ENCODE peak calls at places on chromosomes 5 and 9, in eight cellular contexts. B is A549, R is omental fat pad, X is gastrocnemius medialis, V is fibroblast of mammary gland, Q is colonic mucosa, S is AG09319, K is fibroblast of lung. L is an unnamed sample.

GRCh38 chr9:114805670-114806551 is at the start of gene TNFSF15:
- DNase-seq in B (peak), R (no peak), X (peak), V (no peak), Q (peak), S (no peak), K (peak), L (no peak)

GRCh38 chr9:113929634-113930092 is 53.6 kb downstream of the ZNF618 start:
- DNase-seq in B (no peak), R (no peak), X (no peak), V (peak), Q (no peak), S (no peak), K (peak), L (no peak)

GRCh38 chr5:3598236-3598635 is 2.6 kb downstream of the IRX1 start:
- DNase-seq in B (no peak), R (no peak), X (no peak), V (peak), Q (no peak), S (no peak), K (no peak), L (no peak)

GRCh38 chr5:146710348-146710747 is 168.2 kb downstream of the PPP2R2B start:
- DNase-seq in B (no peak), R (no peak), X (no peak), V (no peak), Q (no peak), S (no peak), K (no peak), L (no peak)

GRCh38 chr5:9928266-9928750 is 298.2 kb upstream of the TAS2R1 start:
- DNase-seq in B (no peak), R (no peak), X (no peak), V (no peak), Q (no peak), S (no peak), K (no peak), L (no peak)

GRCh38 chr9:114472765-114473446 is 32.4 kb downstream of the WHRN start:
- DNase-seq in B (no peak), R (no peak), X (no peak), V (no peak), Q (no peak), S (no peak), K (peak), L (no peak)

GRCh38 chr9:108182950-108183381 is 672.8 kb downstream of the ACTL7B start:
- DNase-seq in B (no peak), R (no peak), X (no peak), V (peak), Q (no peak), S (no peak), K (no peak), L (no peak)

GRCh38 chr9:101235105-101235866 is 149.5 kb downstream of the BAAT start:
- DNase-seq in B (peak), R (no peak), X (no peak), V (peak), Q (no peak), S (no peak), K (no peak), L (no peak)

GRCh38 chr5:123344819-123345426 is 78.3 kb downstream of the CEP120 start:
- DNase-seq in B (peak), R (no peak), X (no peak), V (peak), Q (no peak), S (peak), K (peak), L (peak)

GRCh38 chr5:125484272-125485002 is 738.0 kb upstream of the ZNF608 start:
- DNase-seq in B (peak), R (no peak), X (peak), V (peak), Q (peak), S (peak), K (peak), L (no peak)

GRCh38 chr9:104227108-104227507 is 133.0 kb downstream of the SMC2 start:
- DNase-seq in B (no peak), R (no peak), X (no peak), V (peak), Q (no peak), S (no peak), K (peak), L (no peak)

GRCh38 chr9:10268500-10269485 is 344.0 kb downstream of the PTPRD start:
- DNase-seq in B (peak), R (no peak), X (no peak), V (peak), Q (no peak), S (no peak), K (peak), L (peak)

GRCh38 chr9:64061013-64061627 is 1223.9 kb downstream of the FOXD4L5 start:
- DNase-seq in B (no peak), R (no peak), X (no peak), V (no peak), Q (no peak), S (no peak), K (no peak), L (no peak)

GRCh38 chr9:137309368-137310189 is 7.5 kb upstream of the NRARP start:
- DNase-seq in B (no peak), R (no peak), X (no peak), V (no peak), Q (no peak), S (no peak), K (no peak), L (no peak)

GRCh38 chr5:67806647-67807046 is 408.9 kb upstream of the PIK3R1 start:
- DNase-seq in B (no peak), R (no peak), X (peak), V (no peak), Q (no peak), S (no peak), K (no peak), L (no peak)

GRCh38 chr5:78504726-78505431 is 143.7 kb downstream of the LHFPL2 start:
- DNase-seq in B (peak), R (peak), X (peak), V (peak), Q (peak), S (peak), K (peak), L (no peak)

GRCh38 chr5:125376059-125376641 is 629.7 kb upstream of the ZNF608 start:
- DNase-seq in B (no peak), R (no peak), X (no peak), V (peak), Q (no peak), S (no peak), K (peak), L (no peak)

GRCh38 chr9:75054373-75055001 is 26.4 kb upstream of the CARNMT1 start:
- DNase-seq in B (no peak), R (no peak), X (no peak), V (peak), Q (no peak), S (no peak), K (peak), L (no peak)

GRCh38 chr5:171221931-171222330 is 87.1 kb upstream of the TLX3 start:
- DNase-seq in B (no peak), R (no peak), X (no peak), V (no peak), Q (no peak), S (no peak), K (peak), L (no peak)

GRCh38 chr5:81425569-81425968 is 31.6 kb upstream of the ACOT12 start:
- DNase-seq in B (peak), R (no peak), X (no peak), V (peak), Q (no peak), S (no peak), K (peak), L (no peak)

GRCh38 chr5:178421699-178422399 is 168.3 kb downstream of the COL23A1 start:
- DNase-seq in B (no peak), R (no peak), X (no peak), V (no peak), Q (no peak), S (no peak), K (no peak), L (no peak)

GRCh38 chr5:106587-106986 is 14.6 kb downstream of the PLEKHG4B start:
- DNase-seq in B (no peak), R (no peak), X (no peak), V (no peak), Q (no peak), S (no peak), K (no peak), L (no peak)

GRCh38 chr9:136120119-136120393 is 1.4 kb upstream of the TMEM250 start:
- DNase-seq in B (no peak), R (no peak), X (no peak), V (no peak), Q (peak), S (no peak), K (no peak), L (no peak)

GRCh38 chr9:136020206-136020605 is 59.0 kb upstream of the UBAC1 start:
- DNase-seq in B (no peak), R (no peak), X (no peak), V (no peak), Q (no peak), S (no peak), K (no peak), L (no peak)

GRCh38 chr5:80140496-80140895 is 105.3 kb downstream of the THBS4 start:
- DNase-seq in B (no peak), R (no peak), X (no peak), V (no peak), Q (no peak), S (no peak), K (no peak), L (no peak)

GRCh38 chr5:151238303-151238741 is 14.4 kb upstream of the CCDC69 start:
- DNase-seq in B (no peak), R (no peak), X (peak), V (no peak), Q (no peak), S (no peak), K (no peak), L (no peak)

GRCh38 chr9:136845465-136846261 is 3.4 kb downstream of the AJM1 start:
- DNase-seq in B (no peak), R (no peak), X (no peak), V (no peak), Q (no peak), S (no peak), K (no peak), L (no peak)

GRCh38 chr5:91137647-91138046 is 245.5 kb downstream of the ARRDC3 start:
- DNase-seq in B (no peak), R (no peak), X (no peak), V (no peak), Q (no peak), S (no peak), K (no peak), L (no peak)

GRCh38 chr5:1465966-1466471 is 20.8 kb upstream of the SLC6A3 start:
- DNase-seq in B (no peak), R (no peak), X (no peak), V (no peak), Q (no peak), S (no peak), K (no peak), L (no peak)

GRCh38 chr9:120735415-120736126 is 21.3 kb upstream of the MEGF9 start:
- DNase-seq in B (peak), R (no peak), X (no peak), V (peak), Q (no peak), S (peak), K (peak), L (no peak)

GRCh38 chr5:74632947-74633356 is 7.6 kb downstream of the ENC1 start:
- DNase-seq in B (peak), R (no peak), X (no peak), V (peak), Q (no peak), S (no peak), K (peak), L (no peak)

GRCh38 chr5:178298283-178298807 is 65.7 kb upstream of the PHYKPL start:
- DNase-seq in B (no peak), R (no peak), X (no peak), V (no peak), Q (no peak), S (no peak), K (no peak), L (no peak)

GRCh38 chr5:5063533-5063953 is 76.6 kb upstream of the ADAMTS16 start:
- DNase-seq in B (peak), R (no peak), X (no peak), V (no peak), Q (no peak), S (no peak), K (no peak), L (no peak)

GRCh38 chr5:84597904-84598303 is 213.2 kb upstream of the EDIL3 start:
- DNase-seq in B (no peak), R (no peak), X (no peak), V (no peak), Q (no peak), S (no peak), K (no peak), L (no peak)

GRCh38 chr9:20544953-20545622 is 77.2 kb downstream of the MLLT3 start:
- DNase-seq in B (no peak), R (no peak), X (no peak), V (no peak), Q (no peak), S (no peak), K (no peak), L (no peak)

GRCh38 chr5:62593331-62593730 is 14.7 kb downstream of the LRRC70 start:
- DNase-seq in B (peak), R (no peak), X (no peak), V (peak), Q (no peak), S (no peak), K (peak), L (no peak)

GRCh38 chr5:126452477-126452876 is 29.3 kb downstream of the GRAMD2B start:
- DNase-seq in B (no peak), R (no peak), X (no peak), V (no peak), Q (no peak), S (no peak), K (no peak), L (no peak)

GRCh38 chr5:19771174-19771835 is 216.7 kb downstream of the CDH18 start:
- DNase-seq in B (no peak), R (no peak), X (no peak), V (no peak), Q (no peak), S (no peak), K (peak), L (no peak)

GRCh38 chr9:2837915-2838314 is 6.0 kb downstream of the PUM3 start:
- DNase-seq in B (peak), R (no peak), X (no peak), V (peak), Q (no peak), S (no peak), K (peak), L (no peak)
- TF ChIP-seq CTCF in B (peak), R (no peak), X (no peak), V (no peak), Q (no peak), S (peak), K (no peak), L (peak)

GRCh38 chr9:16039103-16039987 is 486.5 kb downstream of the CCDC171 start:
- DNase-seq in B (no peak), R (no peak), X (no peak), V (peak), Q (peak), S (no peak), K (peak), L (no peak)
- TF ChIP-seq CTCF in B (no peak), R (no peak), X (no peak), V (peak), Q (no peak), S (no peak), K (no peak), L (no peak)

GRCh38 chr5:15501057-15501791 is 1.2 kb downstream of the FBXL7 start:
- DNase-seq in B (peak), R (no peak), X (peak), V (peak), Q (peak), S (no peak), K (peak), L (peak)
- TF ChIP-seq CTCF in B (no peak), R (no peak), X (peak), V (peak), Q (no peak), S (peak), K (peak), L (peak)

DNA sequence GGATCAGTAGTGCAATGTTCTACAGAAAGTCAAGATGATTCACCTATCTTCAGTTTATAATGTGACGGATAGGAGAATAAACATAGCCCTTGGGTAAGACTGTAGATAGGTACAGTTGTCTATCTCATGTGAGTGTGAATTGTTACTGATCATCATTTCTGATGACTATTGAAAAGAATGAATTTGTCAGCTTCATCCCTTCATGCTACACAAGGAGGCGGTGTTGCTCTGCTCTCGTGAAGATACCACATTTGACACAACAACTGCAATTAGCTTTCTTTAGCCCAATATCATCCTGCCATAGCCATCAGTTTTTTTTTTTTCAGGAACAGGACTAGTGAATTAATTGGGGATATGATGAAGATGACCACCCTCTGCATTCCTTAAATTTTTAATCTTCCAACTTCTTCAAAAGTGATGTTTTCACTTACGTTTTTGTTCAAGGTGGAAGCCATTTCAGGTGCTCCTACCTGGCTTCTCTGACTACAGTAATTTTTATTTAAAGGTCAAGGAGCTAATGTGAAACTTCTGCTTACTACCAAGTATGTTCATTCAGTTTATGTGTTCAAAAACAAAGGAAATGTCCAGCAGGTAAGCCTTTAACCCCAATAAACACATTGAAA is 152.9 kb upstream of the MOCS2 start:
- DNase-seq in B (peak), R (no peak), X (no peak), V (peak), Q (no peak), S (no peak), K (peak), L (no peak)
- TF ChIP-seq CTCF in B (peak), R (no peak), X (no peak), V (peak), Q (no peak), S (peak), K (peak), L (peak)

DNA sequence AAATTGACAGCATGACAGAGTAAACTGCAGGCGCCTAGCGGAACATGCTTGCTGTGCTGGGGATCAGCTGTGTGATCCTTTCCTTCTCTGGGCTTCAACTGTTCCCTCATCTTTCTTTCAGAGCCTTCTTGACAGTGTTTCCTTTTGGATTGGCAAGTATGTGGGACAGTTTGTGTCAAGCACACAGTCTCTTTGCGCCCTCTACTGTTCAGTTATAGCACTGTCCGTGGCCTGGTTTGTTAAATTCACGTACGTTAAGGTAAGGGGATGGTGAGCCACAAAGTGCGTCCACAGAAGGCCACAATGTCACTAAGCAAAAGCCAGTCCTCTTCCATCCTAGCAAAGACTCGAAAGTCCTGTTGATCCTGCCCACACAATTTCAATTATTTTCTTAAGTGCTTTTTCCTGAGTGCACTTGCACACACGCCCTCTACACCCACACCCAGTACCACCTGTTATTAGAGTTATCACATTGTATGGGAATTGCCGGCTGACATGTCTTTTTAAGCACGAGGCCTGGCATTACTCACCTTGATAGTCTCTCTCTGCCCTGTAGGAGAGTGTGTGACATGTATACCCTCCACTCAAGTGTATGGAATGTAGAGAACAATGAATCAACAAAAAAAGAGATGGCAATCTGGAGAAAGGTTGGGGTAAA is 22.5 kb upstream of the PTPN3 start:
- DNase-seq in B (peak), R (no peak), X (no peak), V (peak), Q (peak), S (peak), K (peak), L (peak)
- TF ChIP-seq CTCF in B (peak), R (no peak), X (peak), V (peak), Q (peak), S (peak), K (peak), L (peak)

GRCh38 chr5:139872052-139872766 is 76.6 kb downstream of the PSD2 start:
- DNase-seq in B (no peak), R (no peak), X (no peak), V (no peak), Q (no peak), S (no peak), K (no peak), L (no peak)
- TF ChIP-seq CTCF in B (no peak), R (no peak), X (no peak), V (no peak), Q (no peak), S (no peak), K (no peak), L (no peak)

GRCh38 chr5:142167458-142167857 is 58.9 kb downstream of the NDFIP1 start:
- DNase-seq in B (peak), R (no peak), X (no peak), V (no peak), Q (no peak), S (no peak), K (no peak), L (no peak)
- TF ChIP-seq CTCF in B (no peak), R (no peak), X (no peak), V (peak), Q (no peak), S (no peak), K (no peak), L (no peak)

DNA sequence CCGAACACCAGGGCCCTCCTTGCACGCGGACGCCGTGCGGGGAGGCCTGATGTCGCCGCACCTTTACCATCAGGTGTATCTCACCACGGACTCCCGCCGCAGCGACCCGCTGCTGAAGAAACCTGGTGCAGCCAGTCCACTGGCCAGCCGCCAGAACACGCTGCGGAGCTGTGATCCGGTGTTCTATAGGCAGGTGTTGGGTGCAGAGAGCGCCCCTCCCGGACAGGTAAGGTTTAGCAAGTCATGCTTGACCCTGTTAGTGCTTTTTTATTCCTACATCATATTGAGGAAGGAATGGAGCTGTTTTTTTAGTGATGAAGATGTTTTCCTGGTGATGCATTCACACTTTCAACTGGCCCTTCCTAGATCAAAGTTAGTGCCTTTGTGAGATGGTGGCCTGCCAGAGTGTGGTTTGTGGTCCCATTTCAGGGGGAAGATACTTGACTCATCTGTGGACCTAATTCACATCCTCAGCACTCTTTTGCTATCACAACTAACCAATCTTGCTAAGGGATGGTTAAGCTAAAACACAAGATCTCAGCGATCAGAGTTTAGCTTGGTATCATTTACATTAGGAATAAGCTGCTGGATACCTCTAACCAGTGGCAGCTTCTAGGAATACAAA is 2.7 kb downstream of the PCDHGC3 start:
- DNase-seq in B (no peak), R (no peak), X (no peak), V (peak), Q (peak), S (no peak), K (no peak), L (no peak)
- TF ChIP-seq CTCF in B (no peak), R (no peak), X (no peak), V (peak), Q (peak), S (peak), K (peak), L (peak)

GRCh38 chr5:132802044-132802684 is 10.9 kb upstream of the SOWAHA start:
- DNase-seq in B (no peak), R (no peak), X (no peak), V (no peak), Q (no peak), S (no peak), K (no peak), L (no peak)
- TF ChIP-seq CTCF in B (no peak), R (no peak), X (no peak), V (peak), Q (no peak), S (peak), K (no peak), L (no peak)